ENCODE peak calls at places on chromosome 12, in five cellular contexts. N is H9, L is mesenchymal stem cell, H is H1, S is neuronal stem cell. V is an unnamed sample.

GRCh38 chr12:77591959-77592358 is 238.7 kb upstream of the NAV3 start:
- DNase-seq in H (no peak), S (peak), N (peak), L (no peak), V (no peak)

GRCh38 chr12:3998397-3998796 is 125.2 kb upstream of the PARP11 start:
- DNase-seq in L (no peak), S (no peak), H (no peak), N (no peak), V (no peak)

GRCh38 chr12:108914031-108914630 is 34.2 kb downstream of the DAO start:
- DNase-seq in S (no peak), N (no peak), H (no peak), L (no peak), V (peak)

GRCh38 chr12:105805730-105806390 is 332.9 kb downstream of the NUAK1 start:
- DNase-seq in H (no peak), S (no peak), N (no peak), L (no peak), V (no peak)

GRCh38 chr12:130987151-130987931 is 33.6 kb downstream of the ADGRD1 start:
- DNase-seq in L (no peak), H (no peak), S (no peak), N (no peak), V (no peak)

GRCh38 chr12:56300644-56301464 is 724 bp upstream of the CS start:
- DNase-seq in N (no peak), S (no peak), H (no peak), L (no peak), V (no peak)

GRCh38 chr12:49838973-49839633 is 3.8 kb downstream of the BCDIN3D start:
- DNase-seq in N (no peak), H (no peak), L (peak), S (no peak), V (peak)

GRCh38 chr12:105336411-105336810 is 5.9 kb downstream of the C12orf75 start:
- DNase-seq in L (no peak), N (no peak), H (no peak), S (no peak), V (peak)

GRCh38 chr12:6383572-6384498 is at the start of gene LTBR:
- DNase-seq in L (peak), S (no peak), N (peak), H (no peak), V (peak)

GRCh38 chr12:990308-990648 is 745 bp upstream of the ERC1 start:
- DNase-seq in N (peak), L (peak), S (no peak), H (no peak), V (peak)

GRCh38 chr12:10361622-10362021 is 28.2 kb downstream of the KLRK1 start:
- DNase-seq in L (peak), N (no peak), S (no peak), H (no peak), V (no peak)

GRCh38 chr12:115147916-115148315 is 463.9 kb upstream of the TBX3 start:
- DNase-seq in L (no peak), H (no peak), S (no peak), N (no peak), V (no peak)

GRCh38 chr12:66600805-66601392 is 78.0 kb downstream of the GRIP1 start:
- DNase-seq in L (no peak), H (no peak), S (no peak), N (no peak), V (no peak)

GRCh38 chr12:51183816-51184215 is 10.9 kb upstream of the TFCP2 start:
- DNase-seq in H (no peak), S (no peak), L (peak), N (no peak), V (no peak)

GRCh38 chr12:86376052-86376451 is 119.9 kb upstream of the MGAT4C start:
- DNase-seq in L (no peak), S (no peak), N (peak), H (no peak), V (peak)

GRCh38 chr12:54723653-54724256 is 75.6 kb upstream of the DCD start:
- DNase-seq in S (no peak), H (no peak), N (peak), L (peak), V (no peak)

GRCh38 chr12:79690156-79690605 is 583 bp downstream of the PAWR start:
- DNase-seq in S (peak), H (no peak), N (no peak), L (peak), V (peak)

GRCh38 chr12:69935651-69936100 is 110.6 kb downstream of the MYRFL start:
- DNase-seq in N (no peak), H (no peak), L (no peak), S (no peak), V (no peak)

GRCh38 chr12:99334737-99335136 is 312.8 kb upstream of the GARIN6 start:
- DNase-seq in N (no peak), L (no peak), S (no peak), H (no peak), V (no peak)

GRCh38 chr12:121400332-121401139 is 618 bp downstream of the RNF34 start:
- DNase-seq in N (peak), S (peak), H (no peak), L (peak), V (no peak)

GRCh38 chr12:3601466-3602150 is 110.6 kb downstream of the PRMT8 start:
- DNase-seq in S (no peak), H (no peak), L (no peak), N (no peak), V (no peak)

GRCh38 chr12:94834036-94834625 is 169.4 kb downstream of the NDUFA12 start:
- DNase-seq in N (no peak), L (no peak), H (no peak), S (no peak), V (no peak)
- H3K9ac ChIP-seq in N (no peak), L (no peak), H (no peak), S (no peak), V (no peak)

GRCh38 chr12:113185180-113186032 is at the start of the genes DDX54 and RITA1:
- DNase-seq in H (peak), S (peak), L (peak), N (peak), V (peak)
- H2BK12ac ChIP-seq in H (no peak), S (no peak), L (peak), N (no peak), V (peak)

GRCh38 chr12:89765959-89766824 is 57.6 kb upstream of the ATP2B1 start:
- DNase-seq in H (no peak), L (no peak), S (no peak), N (no peak), V (no peak)

GRCh38 chr12:89770391-89770790 is 61.8 kb upstream of the ATP2B1 start:
- DNase-seq in H (no peak), S (no peak), N (no peak), L (peak), V (peak)

GRCh38 chr12:89769483-89769818 is 60.8 kb upstream of the ATP2B1 start:
- DNase-seq in H (no peak), S (no peak), L (no peak), N (no peak), V (no peak)

GRCh38 chr12:89768586-89769482 is 60.2 kb upstream of the ATP2B1 start:
- DNase-seq in N (no peak), S (no peak), L (peak), H (no peak), V (peak)
- H3K9ac ChIP-seq in N (no peak), S (no peak), L (peak), H (no peak), V (no peak)

DNA sequence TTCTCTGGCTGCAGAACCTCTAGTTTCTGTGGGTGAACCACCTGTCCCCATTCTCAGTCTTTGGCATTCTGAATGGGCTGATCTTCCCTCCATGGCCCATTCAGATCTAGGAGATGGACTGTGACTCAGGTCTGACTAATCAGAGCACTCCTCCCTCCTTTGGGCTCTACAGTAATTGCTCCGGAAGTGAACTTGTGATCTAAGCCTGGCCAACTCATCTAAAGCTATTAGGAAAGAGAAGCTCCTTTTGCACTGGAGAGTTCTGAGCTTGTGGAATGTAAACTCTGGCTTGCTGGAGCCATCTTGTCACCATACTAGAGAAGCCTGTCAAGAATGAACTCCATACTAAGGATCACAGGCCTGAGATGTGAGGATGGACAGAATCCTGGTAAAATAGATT is 168.2 kb downstream of the SUDS3 start:
- DNase-seq in L (peak), N (peak), H (no peak), S (no peak), V (peak)
- H2BK12ac ChIP-seq in L (no peak), N (no peak), H (peak), S (no peak), V (no peak)

GRCh38 chr12:32589165-32589891 is 89.8 kb upstream of the DNM1L start:
- DNase-seq in S (no peak), H (no peak), L (no peak), N (no peak), V (no peak)
- H3K9ac ChIP-seq in S (no peak), H (no peak), L (no peak), N (no peak), V (no peak)

GRCh38 chr12:47082963-47083621 is 3.3 kb upstream of the AMIGO2 start:
- DNase-seq in S (no peak), N (no peak), L (peak), H (no peak), V (peak)
- H2BK12ac ChIP-seq in S (no peak), N (no peak), L (peak), H (no peak), V (peak)

GRCh38 chr12:64735447-64735846 is 23.8 kb downstream of the GNS start:
- DNase-seq in H (no peak), L (no peak), S (no peak), N (no peak), V (no peak)

GRCh38 chr12:64730585-64730964 is 28.6 kb downstream of the GNS start:
- DNase-seq in L (peak), N (no peak), H (no peak), S (no peak), V (peak)

GRCh38 chr12:64736771-64737170 is 22.4 kb downstream of the GNS start:
- DNase-seq in H (no peak), S (no peak), N (no peak), L (no peak), V (no peak)

GRCh38 chr12:64731683-64732082 is 27.5 kb downstream of the GNS start:
- DNase-seq in N (no peak), S (no peak), L (no peak), H (no peak), V (peak)

GRCh38 chr12:64733857-64734256 is 25.3 kb downstream of the GNS start:
- DNase-seq in S (no peak), H (no peak), N (no peak), L (no peak), V (no peak)
- H3K9ac ChIP-seq in S (no peak), H (no peak), N (no peak), L (no peak), V (peak)

GRCh38 chr12:129423041-129423580 is 480.7 kb downstream of the TMEM132D start:
- DNase-seq in L (no peak), H (no peak), N (no peak), S (no peak), V (no peak)
- H2BK12ac ChIP-seq in L (no peak), H (no peak), N (no peak), S (no peak), V (no peak)

DNA sequence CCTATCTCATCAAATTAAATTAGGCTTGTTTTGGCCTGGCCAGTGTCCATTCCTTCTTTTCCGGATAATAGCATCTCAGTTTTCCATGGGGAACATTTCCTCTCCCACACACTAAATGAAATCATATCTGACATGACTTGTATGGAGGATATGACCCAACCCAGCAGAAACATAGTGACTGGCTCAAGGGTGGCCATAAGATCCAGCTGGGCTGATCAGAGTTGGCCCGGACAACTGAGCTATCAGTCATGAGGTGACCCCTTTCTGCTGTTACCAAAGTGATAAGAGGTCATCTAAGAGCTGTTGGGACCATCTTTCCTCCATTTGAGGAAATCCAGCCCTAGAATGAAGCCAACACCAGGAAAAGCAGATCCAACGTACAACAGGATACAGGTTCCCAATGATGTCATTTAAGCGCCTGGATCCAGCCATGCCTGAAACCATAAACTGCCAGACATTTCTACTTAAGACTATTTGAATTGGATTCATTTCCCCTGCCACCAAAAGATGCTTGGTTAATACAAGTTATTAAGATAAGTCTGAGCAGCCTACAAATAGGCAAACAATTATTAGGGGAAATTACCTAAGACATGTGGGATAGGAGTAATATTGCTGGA is 20.7 kb upstream of the NCOR2 start:
- DNase-seq in L (no peak), N (no peak), H (no peak), S (no peak), V (no peak)
- H3K9ac ChIP-seq in L (no peak), N (no peak), H (no peak), S (no peak), V (no peak)